ENCODE peak calls at places on chromosomes 16 and 17, in four cellular contexts. X is HCT116, C is thoracic aorta, T is cardiac muscle cell. L is an unnamed sample.

GRCh38 chr17:310111-311010 is 42.2 kb downstream of the RPH3AL start:
- DNase-seq in X (no peak), C (no peak), T (no peak), L (no peak)

GRCh38 chr16:19744670-19745069 is 26.6 kb downstream of the IQCK start:
- DNase-seq in X (no peak), C (no peak), T (no peak), L (no peak)

GRCh38 chr16:87441886-87442580 is 49.9 kb downstream of the MAP1LC3B start:
- DNase-seq in X (no peak), C (no peak), T (no peak), L (no peak)

GRCh38 chr16:65125322-65125721 is 3.5 kb upstream of the CDH11 start:
- DNase-seq in X (no peak), C (no peak), T (no peak), L (no peak)

GRCh38 chr17:7842950-7843535 is 9.0 kb downstream of the KDM6B start:
- DNase-seq in X (no peak), C (no peak), T (peak; percentile 93), L (peak; percentile 84)

GRCh38 chr16:76668207-76668725 is 391.1 kb downstream of the CNTNAP4 start:
- DNase-seq in X (no peak), C (no peak), T (no peak), L (no peak)

GRCh38 chr17:10875984-10876555 is 38.2 kb upstream of the PIRT start:
- DNase-seq in X (peak; percentile 36), C (no peak), T (peak; percentile 47), L (no peak)

GRCh38 chr17:82235775-82236141 is 6.9 kb downstream of the SLC16A3 start:
- DNase-seq in X (no peak), C (no peak), T (no peak), L (no peak)

GRCh38 chr16:19844945-19845641 is 39.6 kb downstream of the GPRC5B start:
- DNase-seq in X (no peak), C (no peak), T (peak; percentile 84), L (no peak)

GRCh38 chr16:73179671-73180370 is 131.9 kb upstream of the ZFHX3 start:
- DNase-seq in X (no peak), C (no peak), T (no peak), L (no peak)

GRCh38 chr16:22375117-22375962 is 921 bp upstream of the CDR2 start:
- DNase-seq in X (no peak), C (no peak), T (no peak), L (no peak)

GRCh38 chr16:90008708-90009145 is 10.5 kb downstream of the DBNDD1 start:
- DNase-seq in X (no peak), C (no peak), T (no peak), L (no peak)

GRCh38 chr17:74453665-74454196 is 12.7 kb upstream of the CD300A start:
- DNase-seq in X (no peak), C (no peak), T (no peak), L (no peak)

GRCh38 chr17:49516190-49516589 is 21.1 kb downstream of the NGFR start:
- DNase-seq in X (no peak), C (no peak), T (peak; percentile 55), L (no peak)

GRCh38 chr16:31807086-31807485 is 66.5 kb upstream of the ZNF267 start:
- DNase-seq in X (no peak), C (no peak), T (no peak), L (no peak)

GRCh38 chr16:79769320-79770243 is 169.0 kb upstream of the MAF start:
- DNase-seq in X (no peak), C (no peak), T (no peak), L (no peak)

GRCh38 chr16:89864421-89864820 is 9.0 kb upstream of the TCF25 start:
- DNase-seq in X (peak; percentile 21), C (no peak), T (peak; percentile 21), L (no peak)

GRCh38 chr17:1076982-1077302 is 80.0 kb downstream of the TIMM22 start:
- DNase-seq in X (no peak), C (no peak), T (no peak), L (no peak)

GRCh38 chr17:39684369-39685043 is 3.4 kb downstream of the PGAP3 start:
- DNase-seq in X (no peak), C (no peak), T (no peak), L (no peak)

GRCh38 chr17:5545051-5545987 is 39.0 kb downstream of the NLRP1 start:
- DNase-seq in X (no peak), C (no peak), T (no peak), L (no peak)

GRCh38 chr16:2468142-2468724 is 2.9 kb upstream of the NTN3 start:
- DNase-seq in X (no peak), C (no peak), T (no peak), L (no peak)

GRCh38 chr16:55115506-55115905 is 184.8 kb downstream of the IRX5 start:
- DNase-seq in X (no peak), C (no peak), T (no peak), L (no peak)

GRCh38 chr17:40311575-40311974 is 2.6 kb downstream of the RARA start:
- DNase-seq in X (no peak), C (no peak), T (no peak), L (no peak)

GRCh38 chr17:309361-309888 is 43.2 kb downstream of the RPH3AL start:
- DNase-seq in X (no peak), C (no peak), T (peak; percentile 29), L (no peak)

GRCh38 chr16:76899767-76900166 is 291.2 kb upstream of the MON1B start:
- DNase-seq in X (no peak), C (no peak), T (no peak), L (no peak)

GRCh38 chr16:54290203-54291106 is 3.9 kb upstream of the IRX3 start:
- DNase-seq in X (no peak), C (no peak), T (no peak), L (no peak)

GRCh38 chr16:30491744-30492308 is 19.3 kb downstream of the ITGAL start:
- DNase-seq in X (no peak), C (no peak), T (peak; percentile 77), L (peak; percentile 20)

GRCh38 chr17:62791235-62792121 is 16.6 kb downstream of the MARCHF10 start:
- DNase-seq in X (no peak), C (no peak), T (peak; percentile 85), L (no peak)

GRCh38 chr17:80813318-80813717 is 178.3 kb upstream of the CHMP6 start:
- DNase-seq in X (no peak), C (no peak), T (no peak), L (no peak)

GRCh38 chr16:67016681-67017450 is 12.1 kb upstream of the CBFB start:
- DNase-seq in X (no peak), C (no peak), T (no peak), L (no peak)

GRCh38 chr16:27154573-27155521 is 48.5 kb upstream of the KDM8 start:
- DNase-seq in X (peak; percentile 56), C (no peak), T (peak; percentile 48), L (no peak)

GRCh38 chr17:7588553-7589203 is 1.2 kb downstream of the SOX15 start:
- DNase-seq in X (no peak), C (no peak), T (no peak), L (no peak)

GRCh38 chr16:64182985-64183384 is 938.9 kb downstream of the CDH11 start:
- DNase-seq in X (no peak), C (no peak), T (no peak), L (no peak)

DNA sequence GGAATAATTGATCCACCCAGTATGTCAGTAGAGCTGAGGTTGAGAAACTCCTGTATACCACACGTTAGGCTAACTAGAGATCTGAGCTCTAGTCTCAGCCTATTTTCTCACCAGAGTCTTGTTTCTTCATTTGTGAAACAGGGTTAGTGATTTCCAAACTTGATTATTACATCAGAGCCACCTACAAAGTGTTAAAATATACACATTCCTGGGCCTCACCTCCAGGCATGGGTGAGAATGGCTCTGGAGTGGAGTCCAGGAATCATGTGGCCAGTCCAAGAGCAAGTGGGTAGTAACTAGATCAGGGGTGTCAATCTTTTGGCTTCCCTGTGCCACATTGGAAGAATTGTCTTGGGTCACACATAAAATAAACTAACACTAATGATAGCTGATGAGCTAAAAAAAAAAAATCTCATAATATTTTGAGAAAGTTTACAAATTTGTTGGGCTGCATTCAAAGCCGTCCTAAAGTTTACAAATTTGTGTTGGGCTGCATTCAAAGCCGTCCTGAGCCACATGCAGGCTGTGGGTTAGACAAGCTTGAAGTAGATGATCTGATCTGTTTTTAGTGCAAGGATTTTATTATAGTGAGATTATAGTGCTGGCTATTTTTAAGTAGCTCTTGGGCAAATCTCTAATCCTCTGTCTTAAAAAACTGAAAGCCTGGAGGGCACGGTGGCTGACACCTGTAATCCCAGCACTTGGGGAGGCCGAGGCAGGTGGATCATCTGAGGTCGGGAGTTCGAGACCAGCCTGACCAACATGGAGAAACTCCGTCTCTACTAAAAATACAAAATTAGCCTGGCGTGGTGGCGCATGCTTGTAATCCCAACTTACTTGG is 20.4 kb downstream of the PRCD start:
- DNase-seq in X (no peak), C (no peak), T (no peak), L (no peak)
- H3K27ac ChIP-seq in X (peak overlapping the region; percentile 25), C (no peak overlapping the region), T (no peak overlapping the region), L (peak overlapping the region; percentile 85)

DNA sequence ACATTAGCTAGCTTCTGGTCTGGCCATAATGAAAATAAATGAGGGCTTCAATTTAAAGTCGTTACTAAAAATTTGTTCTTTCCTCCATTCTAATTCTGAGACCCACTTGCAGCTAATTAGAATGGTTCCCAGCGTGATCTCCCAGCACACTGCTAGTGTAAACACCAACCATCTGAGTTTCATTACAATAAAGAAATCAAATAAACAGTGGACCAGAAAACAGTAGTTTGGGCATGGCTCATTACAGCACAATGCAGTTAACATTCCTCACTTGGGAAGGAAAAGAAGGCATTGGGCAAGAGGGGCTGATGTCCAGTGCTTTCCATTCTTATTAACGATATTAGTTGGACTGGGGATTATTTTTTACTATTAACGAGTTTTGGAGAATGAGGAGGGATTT is 410.8 kb upstream of the SOX9 start:
- DNase-seq in X (no peak), C (no peak), T (no peak), L (no peak)
- H3K27ac ChIP-seq in X (no peak overlapping the region), C (no peak overlapping the region), T (no peak overlapping the region), L (no peak overlapping the region)

DNA sequence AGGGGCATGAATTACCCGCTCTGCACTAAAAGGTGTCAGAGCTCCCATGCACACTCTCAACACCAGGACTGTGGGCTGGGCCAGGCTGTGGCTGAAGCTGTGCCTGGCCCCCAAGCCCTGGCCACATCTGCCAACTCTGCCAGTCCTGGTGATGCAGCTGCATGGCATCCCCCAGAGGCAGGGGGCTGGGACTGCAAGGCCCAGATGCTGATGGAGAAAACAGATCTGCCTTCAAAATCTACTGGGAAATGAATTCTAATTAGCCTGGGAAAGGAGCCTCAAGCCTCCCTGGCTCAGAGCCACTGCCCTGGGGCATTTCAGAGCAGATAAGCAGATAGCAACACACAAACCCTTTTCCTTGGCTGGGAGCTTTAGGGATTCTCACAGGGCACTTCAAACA is 3.4 kb downstream of the CHST6 start:
- DNase-seq in X (no peak), C (no peak), T (no peak), L (no peak)
- H3K27ac ChIP-seq in X (no peak overlapping the region), C (no peak overlapping the region), T (no peak overlapping the region), L (no peak overlapping the region)

GRCh38 chr17:42049834-42050359 is 504 bp downstream of the C17orf113 start:
- DNase-seq in X (no peak), C (no peak), T (no peak), L (no peak)
- H3K27ac ChIP-seq in X (peak overlapping the region; percentile 39), C (no peak overlapping the region), T (no peak overlapping the region), L (no peak overlapping the region)

GRCh38 chr17:17515921-17516295 is 19.7 kb upstream of the RASD1 start:
- DNase-seq in X (no peak), C (no peak), T (peak; percentile 40), L (no peak)
- H3K27ac ChIP-seq in X (no peak overlapping the region), C (no peak overlapping the region), T (peak overlapping the region; percentile 60), L (no peak overlapping the region)